ENCODE peak calls at places on chromosomes 2 and 18, in nine cellular contexts. Q is RWPE1, W is astrocyte of the cerebellum, Y is heart right ventricle, U is lower leg skin, P is thoracic aorta, C is uterus, Z is GM20000, J is WTC11. I is an unnamed sample.

GRCh38 chr2:33166287-33166881 is 219.6 kb downstream of the LTBP1 start:
- DNase-seq in Q (no peak), W (no peak), Y (no peak), U (no peak), P (no peak), C (no peak), Z (no peak), J (no peak), I (peak; percentile 93)

GRCh38 chr2:178072000-178072382 is 586 bp downstream of the PDE11A start:
- DNase-seq in Q (no peak), W (no peak), Y (no peak), U (no peak), P (no peak), C (no peak), Z (no peak), J (no peak), I (no peak)

GRCh38 chr2:86441392-86441788 is 219 bp downstream of the KDM3A start:
- DNase-seq in Q (no peak), W (no peak), Y (no peak), U (no peak), P (no peak), C (no peak), Z (no peak), J (no peak), I (no peak)

GRCh38 chr2:96694816-96695455 is 44.9 kb downstream of the LMAN2L start:
- DNase-seq in Q (no peak), W (no peak), Y (no peak), U (no peak), P (no peak), C (no peak), Z (no peak), J (no peak), I (no peak)

GRCh38 chr18:75109001-75109400 is 99.9 kb downstream of the PTGR3 start:
- DNase-seq in Q (no peak), W (no peak), Y (no peak), U (peak; percentile 83), P (no peak), C (no peak), Z (no peak), J (no peak), I (no peak)

GRCh38 chr18:79863161-79863945 is 65.6 kb downstream of the KCNG2 start:
- DNase-seq in Q (no peak), W (no peak), Y (no peak), U (peak; percentile 53), P (no peak), C (no peak), Z (no peak), J (no peak), I (no peak)

GRCh38 chr2:20018576-20019152 is 6.2 kb upstream of the MATN3 start:
- DNase-seq in Q (no peak), W (no peak), Y (no peak), U (no peak), P (no peak), C (no peak), Z (no peak), J (no peak), I (no peak)

GRCh38 chr2:46298522-46299351 is 1.5 kb downstream of the EPAS1 start:
- DNase-seq in Q (peak; percentile 65), W (no peak), Y (peak; percentile 77), U (peak; percentile 92), P (no peak), C (peak; percentile 64), Z (peak; percentile 74), J (peak; percentile 47), I (peak; percentile 42)

GRCh38 chr2:11708106-11708505 is 38.1 kb upstream of the NTSR2 start:
- DNase-seq in Q (no peak), W (no peak), Y (no peak), U (no peak), P (no peak), C (no peak), Z (no peak), J (no peak), I (no peak)

GRCh38 chr2:161115205-161115604 is 45.0 kb upstream of the TANK start:
- DNase-seq in Q (no peak), W (no peak), Y (no peak), U (no peak), P (no peak), C (no peak), Z (no peak), J (no peak), I (no peak)

GRCh38 chr2:69964353-69964831 is 3.0 kb upstream of the ASPRV1 start:
- DNase-seq in Q (no peak), W (no peak), Y (no peak), U (no peak), P (no peak), C (no peak), Z (no peak), J (no peak), I (no peak)

GRCh38 chr2:32680937-32681336 is 53.1 kb downstream of the TTC27 start:
- DNase-seq in Q (no peak), W (no peak), Y (no peak), U (no peak), P (no peak), C (no peak), Z (no peak), J (no peak), I (no peak)

GRCh38 chr2:237441605-237442004 is 27.6 kb upstream of the COL6A3 start:
- DNase-seq in Q (no peak), W (peak; percentile 22), Y (no peak), U (no peak), P (no peak), C (peak; percentile 66), Z (no peak), J (no peak), I (peak; percentile 71)

GRCh38 chr2:119746836-119747235 is 12.9 kb upstream of the PTPN4 start:
- DNase-seq in Q (peak; percentile 41), W (no peak), Y (no peak), U (no peak), P (no peak), C (no peak), Z (no peak), J (no peak), I (peak; percentile 12)

GRCh38 chr2:119751706-119752105 is 8.0 kb upstream of the PTPN4 start:
- DNase-seq in Q (no peak), W (no peak), Y (no peak), U (no peak), P (no peak), C (no peak), Z (no peak), J (no peak), I (no peak)

GRCh38 chr2:119748135-119748534 is 11.6 kb upstream of the PTPN4 start:
- DNase-seq in Q (no peak), W (no peak), Y (no peak), U (no peak), P (no peak), C (no peak), Z (no peak), J (no peak), I (no peak)

GRCh38 chr2:119747311-119747710 is 12.4 kb upstream of the PTPN4 start:
- DNase-seq in Q (no peak), W (no peak), Y (no peak), U (no peak), P (no peak), C (no peak), Z (no peak), J (no peak), I (no peak)

DNA sequence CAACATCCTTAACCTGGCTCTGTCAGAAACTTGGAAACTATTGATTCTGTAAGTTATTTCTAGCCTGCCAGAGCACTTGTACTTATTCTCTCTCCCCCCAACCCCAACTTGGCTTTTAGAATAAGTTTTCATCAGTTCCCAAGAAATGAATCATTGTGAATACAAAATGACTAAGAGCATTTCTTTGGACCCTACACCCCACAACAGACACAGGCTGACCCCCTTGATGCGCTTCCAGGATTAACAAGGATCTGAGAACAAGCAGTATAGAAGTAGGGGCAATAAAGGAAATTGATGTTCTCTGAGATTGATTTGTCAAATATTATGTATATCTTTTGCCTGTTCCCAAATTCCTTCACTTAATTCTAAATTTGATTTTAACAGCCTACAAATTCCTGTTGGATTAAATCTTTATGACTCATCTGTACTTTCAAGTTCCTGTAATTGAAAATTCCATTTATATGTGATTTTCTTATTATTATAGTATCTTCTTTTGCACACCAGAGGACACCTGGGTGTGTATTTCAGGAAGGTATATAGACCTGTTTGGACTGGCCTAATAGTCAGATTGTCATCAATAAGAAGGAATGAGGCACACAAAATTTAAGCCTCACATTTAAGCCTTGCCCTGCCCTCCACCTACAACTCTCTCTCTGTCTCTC is 10.2 kb upstream of the PTPN4 start:
- DNase-seq in Q (peak; percentile 57), W (peak; percentile 55), Y (no peak), U (no peak), P (no peak), C (no peak), Z (no peak), J (no peak), I (peak; percentile 31)
- TF ChIP-seq CTCF in Q (no peak), W (no peak), Y (no peak), U (no peak), P (no peak), C (no peak), Z (no peak), J (no peak), I (no peak)

GRCh38 chr18:2970762-2971659 is 41.9 kb downstream of the LPIN2 start:
- DNase-seq in Q (no peak), W (no peak), Y (no peak), U (no peak), P (no peak), C (no peak), Z (no peak), J (no peak), I (no peak)
- TF ChIP-seq CTCF in Q (no peak), W (no peak), Y (no peak), U (no peak), P (no peak), C (no peak), Z (no peak), J (no peak), I (no peak)

DNA sequence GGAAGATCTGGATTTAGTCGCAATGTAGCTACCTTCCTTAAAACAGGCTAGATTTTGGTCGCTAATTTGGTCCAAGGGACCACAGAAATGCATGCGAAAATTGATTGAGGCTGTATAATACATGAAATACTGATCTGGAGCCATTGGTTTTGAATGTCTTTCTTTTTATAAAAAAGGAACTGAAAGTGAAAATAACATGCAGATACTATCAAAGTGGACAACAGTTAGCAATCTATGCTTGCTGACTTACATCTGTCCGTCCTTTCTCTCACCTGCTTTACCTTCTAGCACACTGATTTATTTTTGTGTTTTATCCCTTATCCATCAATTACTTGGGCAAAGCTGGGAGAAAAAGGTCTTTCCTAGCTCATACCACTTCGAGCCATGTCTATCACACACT is 1459.8 kb upstream of the ACVR2A start:
- DNase-seq in Q (no peak), W (no peak), Y (no peak), U (no peak), P (no peak), C (no peak), Z (no peak), J (no peak), I (no peak)
- TF ChIP-seq CTCF in Q (no peak), W (no peak), Y (no peak), U (no peak), P (no peak), C (no peak), Z (no peak), J (no peak), I (no peak)

DNA sequence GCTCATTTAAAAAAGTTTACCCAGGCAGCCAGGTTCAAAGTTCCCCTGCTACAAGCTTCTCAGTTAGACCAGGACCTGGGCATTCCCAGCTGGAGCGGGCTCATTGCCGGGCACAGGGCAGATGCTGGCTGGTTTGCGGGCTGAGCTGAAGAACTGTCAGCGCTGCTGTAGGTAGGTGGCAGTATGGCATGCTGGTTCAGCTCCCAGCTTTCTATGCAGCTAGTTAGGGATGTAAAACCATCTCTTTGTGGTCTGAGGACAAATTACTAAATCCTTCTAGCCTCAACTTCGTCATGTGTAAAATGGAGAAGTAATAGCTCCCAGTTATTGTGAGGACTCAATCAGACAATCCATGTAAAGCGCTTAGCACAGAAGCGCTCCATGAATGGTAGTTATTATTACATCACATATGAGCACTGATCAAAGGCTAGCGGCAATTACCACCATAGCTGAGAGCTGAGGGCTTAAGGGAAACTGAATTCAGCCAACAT is 2.4 kb upstream of the LDLRAD4 start:
- DNase-seq in Q (peak; percentile 31), W (peak; percentile 33), Y (peak; percentile 78), U (peak; percentile 93), P (no peak), C (peak; percentile 65), Z (peak; percentile 62), J (peak; percentile 51), I (peak; percentile 38)
- TF ChIP-seq CTCF in Q (peak; percentile 76), W (peak; percentile 71), Y (peak; percentile 69), U (peak; percentile 52), P (peak; percentile 75), C (peak; percentile 78), Z (peak; percentile 33), J (no peak), I (peak; percentile 66)